ENCODE peak calls at places on chromosomes 4 and X, in four cellular contexts. H, L, S and D are unnamed samples.

GRCh38 chrX:1727531-1728027 is 112.7 kb downstream of the ASMT start:
- DNase-seq in S (peak; percentile 89), L (no peak), H (no peak), D (no peak)

GRCh38 chr4:143882892-143883291 is 22.5 kb downstream of the GYPE start:
- DNase-seq in H (no peak), S (no peak), L (no peak), D (no peak)

GRCh38 chrX:7514871-7515599 is 327.9 kb upstream of the VCX start:
- DNase-seq in S (peak; percentile 76), L (no peak), H (no peak), D (no peak)

GRCh38 chrX:46649421-46650260 is 76.1 kb downstream of the CHST7 start:
- DNase-seq in L (no peak), H (no peak), S (no peak), D (peak; percentile 42)

GRCh38 chrX:55006827-55007621 is 6.9 kb downstream of the APEX2 start:
- DNase-seq in S (no peak), H (no peak), L (no peak), D (no peak)

GRCh38 chr4:152206185-152206584 is 329.7 kb downstream of the FBXW7 start:
- DNase-seq in L (peak; percentile 71), S (no peak), H (no peak), D (no peak)

GRCh38 chr4:181308476-181309170 is 934.6 kb upstream of the TENM3 start:
- DNase-seq in H (no peak), S (no peak), L (no peak), D (no peak)

GRCh38 chr4:180538384-180539052 is 1704.7 kb upstream of the TENM3 start:
- DNase-seq in L (no peak), H (no peak), S (no peak), D (no peak)

GRCh38 chr4:27861381-27861787 is 1000.7 kb downstream of the STIM2 start:
- DNase-seq in L (peak; percentile 71), H (no peak), S (peak; percentile 63), D (no peak)

GRCh38 chr4:168732714-168733113 is 235.9 kb downstream of the PALLD start:
- DNase-seq in H (no peak), S (no peak), L (no peak), D (no peak)

GRCh38 chr4:133997440-133997839 is 204.1 kb downstream of the PABPC4L start:
- DNase-seq in H (no peak), S (no peak), L (no peak), D (no peak)

GRCh38 chr4:87530868-87531267 is 1.7 kb upstream of the SPARCL1 start:
- DNase-seq in L (no peak), H (no peak), S (peak; percentile 87), D (peak; percentile 67)

GRCh38 chr4:25509656-25510055 is 132.6 kb downstream of the ANAPC4 start:
- DNase-seq in S (no peak), H (no peak), L (no peak), D (no peak)

GRCh38 chrX:53681661-53682060 is 4.9 kb downstream of the HUWE1 start:
- DNase-seq in H (no peak), L (no peak), S (peak; percentile 62), D (no peak)

GRCh38 chr4:39045791-39046221 is 13.6 kb upstream of the TMEM156 start:
- DNase-seq in H (no peak), S (no peak), L (no peak), D (no peak)

GRCh38 chrX:13661735-13662536 is 9.0 kb downstream of the TCEANC start:
- DNase-seq in L (no peak), S (no peak), H (no peak), D (no peak)
- H3K4me3 ChIP-seq in L (no peak overlapping the region), S (no peak overlapping the region), H (peak overlapping the region; percentile 8), D (no peak overlapping the region)

GRCh38 chr4:42519803-42520417 is 122.6 kb downstream of the SHISA3 start:
- DNase-seq in H (no peak), L (peak; percentile 66), S (peak; percentile 21), D (no peak)
- TF ChIP-seq CTCF in H (peak; percentile 66), L (peak; percentile 47), S (peak; percentile 57), D (peak; percentile 76)

GRCh38 chr4:158535130-158535614 is 13.5 kb downstream of the RXFP1 start:
- DNase-seq in H (no peak), S (peak; percentile 70), L (no peak), D (no peak)

GRCh38 chr4:158536833-158537232 is 15.2 kb downstream of the RXFP1 start:
- DNase-seq in L (no peak), H (no peak), S (no peak), D (no peak)

GRCh38 chr4:158532556-158533231 is 11.0 kb downstream of the RXFP1 start:
- DNase-seq in L (no peak), S (no peak), H (no peak), D (no peak)

GRCh38 chr4:158538176-158538575 is 16.5 kb downstream of the RXFP1 start:
- DNase-seq in H (no peak), S (peak; percentile 68), L (no peak), D (no peak)

GRCh38 chr4:158534727-158535126 is 13.0 kb downstream of the RXFP1 start:
- DNase-seq in S (no peak), L (no peak), H (no peak), D (no peak)
- H3K4me3 ChIP-seq in S (no peak overlapping the region), L (no peak overlapping the region), H (no peak overlapping the region), D (no peak overlapping the region)

GRCh38 chrX:28802625-28803024 is 215.4 kb downstream of the IL1RAPL1 start:
- DNase-seq in S (no peak), H (no peak), L (no peak), D (no peak)
- TF ChIP-seq CTCF in S (peak; percentile 22), H (no peak), L (peak; percentile 26), D (no peak)

DNA sequence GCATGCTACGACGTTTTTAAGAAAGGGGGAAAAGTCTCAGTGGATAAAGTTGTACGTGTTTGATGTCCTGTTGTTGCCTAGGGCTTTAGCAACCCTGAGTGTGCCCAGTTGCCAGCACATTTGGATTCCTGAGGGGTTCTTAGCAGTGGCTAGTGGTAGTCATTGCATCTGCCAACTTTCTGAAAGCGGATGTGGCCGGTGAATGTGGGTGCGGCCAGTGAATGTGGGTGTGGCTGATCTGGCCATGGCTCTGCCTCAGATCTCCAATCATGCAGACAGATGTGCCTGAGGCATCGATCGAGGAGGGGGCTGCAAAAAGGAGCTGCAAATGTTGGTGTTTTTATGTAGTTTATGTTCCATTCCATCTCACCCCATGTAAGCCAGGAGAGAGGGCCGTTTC is 41.5 kb upstream of the FAT1 start:
- DNase-seq in L (no peak), S (peak; percentile 95), H (no peak), D (no peak)
- H3K4me3 ChIP-seq in L (no peak overlapping the region), S (no peak overlapping the region), H (no peak overlapping the region), D (no peak overlapping the region)

DNA sequence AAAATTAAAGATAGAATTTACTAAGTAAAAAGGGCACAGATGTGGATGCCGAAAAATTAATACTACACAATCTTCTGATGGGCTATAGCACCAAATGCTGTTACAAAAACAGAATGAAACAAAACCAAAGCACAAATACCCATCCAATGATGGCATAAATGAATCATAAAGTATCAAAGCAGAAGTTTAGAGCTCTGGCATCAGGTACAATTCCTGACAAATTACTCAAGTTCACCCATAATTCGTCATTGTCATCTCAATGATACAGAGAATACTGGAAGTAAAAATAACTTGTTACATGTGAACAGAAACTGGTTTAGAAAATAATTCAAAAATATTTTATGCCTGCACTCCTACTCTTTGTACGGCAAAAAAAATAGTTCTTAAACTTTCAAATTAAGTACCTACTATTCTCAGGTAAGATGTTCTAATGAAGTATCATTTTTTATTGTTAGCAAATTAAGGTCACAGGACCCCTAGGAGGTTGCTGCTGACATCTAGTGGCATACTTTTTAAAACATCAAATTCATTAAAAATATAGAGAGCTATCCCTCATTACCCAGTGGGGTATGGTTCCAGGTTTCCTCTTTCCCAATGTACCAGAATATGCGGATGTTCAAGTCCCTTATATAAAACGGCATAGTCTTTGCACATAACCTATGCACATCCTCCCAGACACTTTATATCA is 126.1 kb downstream of the INPP4B start:
- DNase-seq in S (peak; percentile 84), L (peak; percentile 37), H (no peak), D (no peak)
- TF ChIP-seq CTCF in S (peak; percentile 59), L (peak; percentile 49), H (peak; percentile 47), D (peak; percentile 63)

GRCh38 chrX:73127700-73128241 is 48.5 kb upstream of the PABPC1L2A start:
- DNase-seq in H (peak; percentile 61), L (peak; percentile 17), S (no peak), D (no peak)
- H3K4me3 ChIP-seq in H (no peak overlapping the region), L (peak overlapping the region; percentile 19), S (no peak overlapping the region), D (peak overlapping the region; percentile 23)